ENCODE peak calls at places on chromosomes 5 and 9, in five cellular contexts. One of them, this sample, is unnamed.

GRCh38 chr5:96652769-96653455 is 9.3 kb upstream of the CAST start:
- DNase-seq in kidney: no peak
- DNase-seq in PC-9: peak
- DNase-seq in SJSA1: peak
- DNase-seq in CD4-positive, alpha-beta T cell: no peak
- DNase-seq in this sample: no peak

GRCh38 chr5:80745490-80745889 is 90.7 kb upstream of the DHFR start:
- DNase-seq in kidney: no peak
- DNase-seq in PC-9: peak
- DNase-seq in SJSA1: no peak
- DNase-seq in CD4-positive, alpha-beta T cell: no peak
- DNase-seq in this sample: no peak

GRCh38 chr9:134065720-134066419 is 2.0 kb downstream of the BRD3 start:
- DNase-seq in kidney: peak
- DNase-seq in PC-9: peak
- DNase-seq in SJSA1: peak
- DNase-seq in CD4-positive, alpha-beta T cell: peak
- DNase-seq in this sample: no peak

GRCh38 chr5:132776077-132776931 is 735 bp downstream of the SEPTIN8 start:
- DNase-seq in kidney: peak
- DNase-seq in PC-9: no peak
- DNase-seq in SJSA1: peak
- DNase-seq in CD4-positive, alpha-beta T cell: no peak
- DNase-seq in this sample: peak

GRCh38 chr9:128899566-128900322 is 17.8 kb downstream of the LRRC8A start:
- DNase-seq in kidney: no peak
- DNase-seq in PC-9: no peak
- DNase-seq in SJSA1: no peak
- DNase-seq in CD4-positive, alpha-beta T cell: no peak
- DNase-seq in this sample: no peak

GRCh38 chr5:147418613-147419012 is 91.3 kb downstream of the DPYSL3 start:
- DNase-seq in kidney: no peak
- DNase-seq in PC-9: no peak
- DNase-seq in SJSA1: no peak
- DNase-seq in CD4-positive, alpha-beta T cell: no peak
- DNase-seq in this sample: no peak

GRCh38 chr5:17819786-17820185 is 185.5 kb downstream of the TAF11L14 start:
- DNase-seq in kidney: no peak
- DNase-seq in PC-9: no peak
- DNase-seq in SJSA1: no peak
- DNase-seq in CD4-positive, alpha-beta T cell: no peak
- DNase-seq in this sample: no peak

GRCh38 chr5:172731286-172732073 is 39.5 kb downstream of the DUSP1 start:
- DNase-seq in kidney: peak
- DNase-seq in PC-9: peak
- DNase-seq in SJSA1: no peak
- DNase-seq in CD4-positive, alpha-beta T cell: no peak
- DNase-seq in this sample: no peak

GRCh38 chr9:132231019-132231701 is 69.3 kb downstream of the NTNG2 start:
- DNase-seq in kidney: no peak
- DNase-seq in PC-9: no peak
- DNase-seq in SJSA1: no peak
- DNase-seq in CD4-positive, alpha-beta T cell: no peak
- DNase-seq in this sample: no peak

GRCh38 chr9:26975728-26976707 is 19.8 kb downstream of the IFT74 start:
- DNase-seq in kidney: no peak
- DNase-seq in PC-9: no peak
- DNase-seq in SJSA1: peak
- DNase-seq in CD4-positive, alpha-beta T cell: no peak
- DNase-seq in this sample: no peak

GRCh38 chr5:14270212-14270702 is 127.1 kb downstream of the TRIO start:
- DNase-seq in kidney: no peak
- DNase-seq in PC-9: peak
- DNase-seq in SJSA1: peak
- DNase-seq in CD4-positive, alpha-beta T cell: no peak
- DNase-seq in this sample: no peak

GRCh38 chr9:4828776-4829175 is 36.0 kb downstream of the RCL1 start:
- DNase-seq in kidney: no peak
- DNase-seq in PC-9: no peak
- DNase-seq in SJSA1: peak
- DNase-seq in CD4-positive, alpha-beta T cell: no peak
- DNase-seq in this sample: no peak

GRCh38 chr5:9838906-9839305 is 208.8 kb upstream of the TAS2R1 start:
- DNase-seq in kidney: no peak
- DNase-seq in PC-9: no peak
- DNase-seq in SJSA1: no peak
- DNase-seq in CD4-positive, alpha-beta T cell: no peak
- DNase-seq in this sample: no peak

GRCh38 chr9:88378317-88378716 is 9.9 kb upstream of the SPIN1 start:
- DNase-seq in kidney: no peak
- DNase-seq in PC-9: no peak
- DNase-seq in SJSA1: no peak
- DNase-seq in CD4-positive, alpha-beta T cell: no peak
- DNase-seq in this sample: no peak

GRCh38 chr5:178287091-178287790 is 54.6 kb upstream of the PHYKPL start:
- DNase-seq in kidney: peak
- DNase-seq in PC-9: no peak
- DNase-seq in SJSA1: no peak
- DNase-seq in CD4-positive, alpha-beta T cell: no peak
- DNase-seq in this sample: no peak

GRCh38 chr9:119509291-119509905 is 140.2 kb upstream of the BRINP1 start:
- DNase-seq in kidney: no peak
- DNase-seq in PC-9: no peak
- DNase-seq in SJSA1: no peak
- DNase-seq in CD4-positive, alpha-beta T cell: no peak
- DNase-seq in this sample: no peak

GRCh38 chr5:53418844-53419243 is 61.6 kb upstream of the FST start:
- DNase-seq in kidney: no peak
- DNase-seq in PC-9: peak
- DNase-seq in SJSA1: peak
- DNase-seq in CD4-positive, alpha-beta T cell: no peak
- DNase-seq in this sample: no peak

GRCh38 chr5:82381591-82381990 is 103.4 kb upstream of the RPS23 start:
- DNase-seq in kidney: no peak
- DNase-seq in PC-9: no peak
- DNase-seq in SJSA1: no peak
- DNase-seq in CD4-positive, alpha-beta T cell: no peak
- DNase-seq in this sample: no peak

GRCh38 chr5:157539623-157540022 is 36.0 kb downstream of the ADAM19 start:
- DNase-seq in kidney: no peak
- DNase-seq in PC-9: no peak
- DNase-seq in SJSA1: no peak
- DNase-seq in CD4-positive, alpha-beta T cell: no peak
- DNase-seq in this sample: no peak

GRCh38 chr5:154162475-154163217 is 27.9 kb upstream of the GALNT10 start:
- DNase-seq in kidney: no peak
- DNase-seq in PC-9: no peak
- DNase-seq in SJSA1: no peak
- DNase-seq in CD4-positive, alpha-beta T cell: no peak
- DNase-seq in this sample: no peak

GRCh38 chr9:129751841-129752801 is 721 bp downstream of the PTGES start:
- DNase-seq in kidney: peak
- DNase-seq in PC-9: peak
- DNase-seq in SJSA1: peak
- DNase-seq in CD4-positive, alpha-beta T cell: no peak
- DNase-seq in this sample: no peak

GRCh38 chr5:139668064-139668880 is 20.1 kb downstream of the CXXC5 start:
- DNase-seq in kidney: peak
- DNase-seq in PC-9: no peak
- DNase-seq in SJSA1: no peak
- DNase-seq in CD4-positive, alpha-beta T cell: no peak
- DNase-seq in this sample: peak

GRCh38 chr5:52947208-52947607 is 41.9 kb upstream of the ITGA2 start:
- DNase-seq in kidney: no peak
- DNase-seq in PC-9: no peak
- DNase-seq in SJSA1: peak
- DNase-seq in CD4-positive, alpha-beta T cell: no peak
- DNase-seq in this sample: no peak

GRCh38 chr5:73278693-73279092 is 105.7 kb downstream of the TMEM174 start:
- DNase-seq in kidney: peak
- DNase-seq in PC-9: peak
- DNase-seq in SJSA1: no peak
- DNase-seq in CD4-positive, alpha-beta T cell: no peak
- DNase-seq in this sample: no peak

GRCh38 chr5:9932770-9933169 is 302.6 kb upstream of the TAS2R1 start:
- DNase-seq in kidney: no peak
- DNase-seq in PC-9: no peak
- DNase-seq in SJSA1: no peak
- DNase-seq in CD4-positive, alpha-beta T cell: no peak
- DNase-seq in this sample: no peak

GRCh38 chr5:132183723-132184122 is 43.9 kb downstream of the P4HA2 start:
- DNase-seq in kidney: no peak
- DNase-seq in PC-9: no peak
- DNase-seq in SJSA1: no peak
- DNase-seq in CD4-positive, alpha-beta T cell: no peak
- DNase-seq in this sample: no peak

GRCh38 chr9:70569070-70569772 is 154.8 kb upstream of the KLF9 start:
- DNase-seq in kidney: no peak
- DNase-seq in PC-9: no peak
- DNase-seq in SJSA1: no peak
- DNase-seq in CD4-positive, alpha-beta T cell: no peak
- DNase-seq in this sample: no peak

GRCh38 chr5:43573058-43573457 is 16.2 kb upstream of the PAIP1 start:
- DNase-seq in kidney: no peak
- DNase-seq in PC-9: no peak
- DNase-seq in SJSA1: no peak
- DNase-seq in CD4-positive, alpha-beta T cell: no peak
- DNase-seq in this sample: no peak

GRCh38 chr5:142063878-142064331 is 44.7 kb upstream of the NDFIP1 start:
- DNase-seq in kidney: peak
- DNase-seq in PC-9: no peak
- DNase-seq in SJSA1: peak
- DNase-seq in CD4-positive, alpha-beta T cell: peak
- DNase-seq in this sample: peak
- H3K27ac ChIP-seq in kidney: no peak
- H3K27ac ChIP-seq in PC-9: no peak
- H3K27ac ChIP-seq in SJSA1: peak
- H3K27ac ChIP-seq in CD4-positive, alpha-beta T cell: no peak
- H3K27ac ChIP-seq in this sample: peak

GRCh38 chr9:16726718-16727451 is 143.6 kb downstream of the BNC2 start:
- DNase-seq in kidney: peak
- DNase-seq in PC-9: peak
- DNase-seq in SJSA1: peak
- DNase-seq in CD4-positive, alpha-beta T cell: no peak
- DNase-seq in this sample: peak

GRCh38 chr9:16725066-16725465 is 145.4 kb downstream of the BNC2 start:
- DNase-seq in kidney: no peak
- DNase-seq in PC-9: no peak
- DNase-seq in SJSA1: no peak
- DNase-seq in CD4-positive, alpha-beta T cell: no peak
- DNase-seq in this sample: no peak

GRCh38 chr9:16727452-16728127 is 142.9 kb downstream of the BNC2 start:
- DNase-seq in kidney: no peak
- DNase-seq in PC-9: no peak
- DNase-seq in SJSA1: peak
- DNase-seq in CD4-positive, alpha-beta T cell: no peak
- DNase-seq in this sample: no peak

GRCh38 chr9:16728128-16728505 is 142.4 kb downstream of the BNC2 start:
- DNase-seq in kidney: no peak
- DNase-seq in PC-9: no peak
- DNase-seq in SJSA1: no peak
- DNase-seq in CD4-positive, alpha-beta T cell: no peak
- DNase-seq in this sample: no peak

GRCh38 chr9:16726023-16726422 is 144.4 kb downstream of the BNC2 start:
- DNase-seq in kidney: no peak
- DNase-seq in PC-9: no peak
- DNase-seq in SJSA1: peak
- DNase-seq in CD4-positive, alpha-beta T cell: no peak
- DNase-seq in this sample: no peak
- H3K27ac ChIP-seq in kidney: no peak
- H3K27ac ChIP-seq in PC-9: peak
- H3K27ac ChIP-seq in SJSA1: peak
- H3K27ac ChIP-seq in CD4-positive, alpha-beta T cell: no peak
- H3K27ac ChIP-seq in this sample: no peak

DNA sequence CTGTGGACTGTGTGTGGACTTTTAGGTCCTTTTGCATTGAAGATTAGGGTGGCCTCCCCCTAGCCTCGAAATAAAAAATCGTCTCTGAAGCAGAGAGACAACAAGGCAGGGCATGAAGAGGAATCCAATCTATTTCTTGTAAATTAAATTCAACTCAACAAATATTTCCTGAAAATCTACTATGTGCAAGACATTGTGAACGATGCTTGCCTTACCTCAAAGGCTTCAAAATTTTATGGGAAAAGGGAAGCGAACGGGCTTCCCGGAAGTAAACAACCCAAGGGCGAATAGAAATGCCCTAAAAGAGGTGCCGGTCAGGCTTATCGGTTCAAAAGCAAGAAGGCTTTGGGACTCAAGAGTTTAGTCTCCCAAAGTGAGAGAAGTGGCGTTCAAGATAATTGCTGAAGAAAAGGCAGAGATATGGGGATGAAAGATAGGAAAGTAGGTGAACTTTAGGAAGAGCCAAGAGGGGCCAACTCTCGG is 527 bp downstream of the KIF24 start:
- DNase-seq in kidney: no peak
- DNase-seq in PC-9: no peak
- DNase-seq in SJSA1: no peak
- DNase-seq in CD4-positive, alpha-beta T cell: no peak
- DNase-seq in this sample: no peak
- H3K27ac ChIP-seq in kidney: peak
- H3K27ac ChIP-seq in PC-9: peak
- H3K27ac ChIP-seq in SJSA1: peak
- H3K27ac ChIP-seq in CD4-positive, alpha-beta T cell: peak
- H3K27ac ChIP-seq in this sample: peak

GRCh38 chr5:116887104-116887503 is 312.5 kb upstream of the SEMA6A start:
- DNase-seq in kidney: no peak
- DNase-seq in PC-9: no peak
- DNase-seq in SJSA1: no peak
- DNase-seq in CD4-positive, alpha-beta T cell: no peak
- DNase-seq in this sample: no peak

GRCh38 chr5:116881921-116882531 is 307.4 kb upstream of the SEMA6A start:
- DNase-seq in kidney: no peak
- DNase-seq in PC-9: no peak
- DNase-seq in SJSA1: no peak
- DNase-seq in CD4-positive, alpha-beta T cell: no peak
- DNase-seq in this sample: no peak

GRCh38 chr5:116883875-116884274 is 309.3 kb upstream of the SEMA6A start:
- DNase-seq in kidney: no peak
- DNase-seq in PC-9: no peak
- DNase-seq in SJSA1: no peak
- DNase-seq in CD4-positive, alpha-beta T cell: no peak
- DNase-seq in this sample: no peak

GRCh38 chr5:116880150-116880549 is 305.5 kb upstream of the SEMA6A start:
- DNase-seq in kidney: no peak
- DNase-seq in PC-9: no peak
- DNase-seq in SJSA1: no peak
- DNase-seq in CD4-positive, alpha-beta T cell: no peak
- DNase-seq in this sample: no peak

DNA sequence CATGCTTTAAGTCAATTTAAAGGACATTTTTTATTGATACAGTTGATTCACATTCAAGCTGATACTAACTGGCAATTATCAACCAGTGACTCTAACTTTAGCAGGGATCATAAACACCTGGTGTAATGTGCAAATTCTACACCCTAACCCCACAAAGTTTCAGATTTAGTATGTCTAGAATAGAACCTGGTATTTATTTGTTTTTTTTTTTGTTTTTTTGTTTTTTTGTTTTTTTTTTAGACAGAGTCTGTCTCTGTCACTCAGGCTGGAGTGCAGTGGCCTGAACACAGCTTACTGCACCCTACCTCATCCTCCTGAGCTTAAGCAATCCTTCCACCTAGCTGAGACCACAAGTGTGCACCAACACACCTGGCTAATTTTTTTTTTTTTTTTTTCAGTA is 311.2 kb upstream of the SEMA6A start:
- DNase-seq in kidney: no peak
- DNase-seq in PC-9: no peak
- DNase-seq in SJSA1: no peak
- DNase-seq in CD4-positive, alpha-beta T cell: no peak
- DNase-seq in this sample: no peak
- H3K27ac ChIP-seq in kidney: no peak
- H3K27ac ChIP-seq in PC-9: no peak
- H3K27ac ChIP-seq in SJSA1: no peak
- H3K27ac ChIP-seq in CD4-positive, alpha-beta T cell: no peak
- H3K27ac ChIP-seq in this sample: no peak